ENCODE peak calls at places on chromosome 7, in five cellular contexts. N is CD4-positive, alpha-beta T cell; R is C1 segment of cervical spinal cord; O is cerebellar nuclear complex; T is H9. X is an unnamed sample.

GRCh38 chr7:148385009-148385682 is 205.4 kb upstream of the C7orf33 start:
- DNase-seq in O (no peak), T (no peak), N (no peak), R (peak), X (no peak)

GRCh38 chr7:149865437-149865836 is 8.3 kb upstream of the ATP6V0E2 start:
- DNase-seq in T (no peak), N (peak), R (no peak), O (no peak), X (peak)

GRCh38 chr7:92754756-92755581 is 81.4 kb downstream of the CDK6 start:
- DNase-seq in N (no peak), O (peak), R (peak), T (no peak), X (no peak)

GRCh38 chr7:1461640-1462375 is 2.5 kb upstream of the MICALL2 start:
- DNase-seq in T (no peak), N (no peak), R (no peak), O (no peak), X (no peak)

GRCh38 chr7:105487559-105488218 is 34.4 kb downstream of the PUS7 start:
- DNase-seq in R (peak), N (no peak), O (no peak), T (no peak), X (no peak)

GRCh38 chr7:70681847-70682350 is 450.0 kb upstream of the GALNT17 start:
- DNase-seq in T (no peak), O (no peak), N (no peak), R (no peak), X (no peak)

GRCh38 chr7:121002755-121003114 is 14.2 kb downstream of the CPED1 start:
- DNase-seq in O (no peak), T (no peak), N (no peak), R (no peak), X (no peak)

GRCh38 chr7:127791790-127792189 is 139.8 kb downstream of the SND1 start:
- DNase-seq in N (no peak), R (no peak), T (no peak), O (no peak), X (no peak)

GRCh38 chr7:88001744-88002530 is 67.9 kb downstream of the ADAM22 start:
- DNase-seq in N (no peak), T (no peak), O (no peak), R (no peak), X (no peak)

GRCh38 chr7:103048833-103049232 is 25.8 kb downstream of the FBXL13 start:
- DNase-seq in O (no peak), N (no peak), R (no peak), T (no peak), X (no peak)

X was measured in natural killer cell treated with Interleukin-12 subunit alpha and Interleukin-12 subunit beta and Interleukin-15 and Interleukin-18, amount 100 ng/mL, for 72 hours.